ENCODE peak calls at places on chromosomes 16 and 17, in six cellular contexts. One of them, this sample, is unnamed.

GRCh38 chr17:2362016-2362415 is 24.7 kb downstream of the SGSM2 start:
- DNase-seq in psoas muscle: no peak
- DNase-seq in progenitor cell of endocrine pancreas: no peak
- DNase-seq in ELR: no peak
- DNase-seq in GM04504: no peak
- DNase-seq in tibial artery: no peak
- DNase-seq in this sample: no peak

GRCh38 chr17:51351090-51351489 is 90.7 kb downstream of the UTP18 start:
- DNase-seq in GM04504: no peak
- DNase-seq in progenitor cell of endocrine pancreas: no peak
- DNase-seq in tibial artery: no peak
- DNase-seq in ELR: no peak
- DNase-seq in psoas muscle: no peak
- DNase-seq in this sample: no peak

GRCh38 chr16:17144431-17144830 is 326.3 kb downstream of the XYLT1 start:
- DNase-seq in GM04504: no peak
- DNase-seq in tibial artery: no peak
- DNase-seq in psoas muscle: no peak
- DNase-seq in progenitor cell of endocrine pancreas: no peak
- DNase-seq in ELR: no peak
- DNase-seq in this sample: no peak

GRCh38 chr16:13866073-13866472 is 53.9 kb upstream of the ERCC4 start:
- DNase-seq in GM04504: peak
- DNase-seq in ELR: peak
- DNase-seq in tibial artery: peak
- DNase-seq in progenitor cell of endocrine pancreas: peak
- DNase-seq in psoas muscle: peak
- DNase-seq in this sample: peak

GRCh38 chr17:61599608-61600007 is 8.6 kb upstream of the NACA2 start:
- DNase-seq in progenitor cell of endocrine pancreas: no peak
- DNase-seq in ELR: no peak
- DNase-seq in tibial artery: no peak
- DNase-seq in psoas muscle: no peak
- DNase-seq in GM04504: no peak
- DNase-seq in this sample: no peak

GRCh38 chr17:48754500-48755261 is 26.1 kb upstream of the HOXB13 start:
- DNase-seq in psoas muscle: no peak
- DNase-seq in tibial artery: no peak
- DNase-seq in GM04504: no peak
- DNase-seq in progenitor cell of endocrine pancreas: no peak
- DNase-seq in ELR: no peak
- DNase-seq in this sample: no peak

GRCh38 chr17:9842057-9842758 is 16.5 kb downstream of the GLP2R start:
- DNase-seq in GM04504: no peak
- DNase-seq in psoas muscle: peak
- DNase-seq in ELR: no peak
- DNase-seq in tibial artery: peak
- DNase-seq in progenitor cell of endocrine pancreas: no peak
- DNase-seq in this sample: no peak

GRCh38 chr16:30446203-30446595 is 525 bp upstream of the SEPHS2 start:
- DNase-seq in tibial artery: no peak
- DNase-seq in psoas muscle: no peak
- DNase-seq in progenitor cell of endocrine pancreas: no peak
- DNase-seq in ELR: no peak
- DNase-seq in GM04504: no peak
- DNase-seq in this sample: no peak

GRCh38 chr17:51275381-51275780 is 15.0 kb downstream of the UTP18 start:
- DNase-seq in psoas muscle: no peak
- DNase-seq in ELR: peak
- DNase-seq in tibial artery: no peak
- DNase-seq in GM04504: peak
- DNase-seq in progenitor cell of endocrine pancreas: no peak
- DNase-seq in this sample: no peak

GRCh38 chr16:3645108-3645503 is 9.4 kb upstream of the DNASE1 start:
- DNase-seq in GM04504: no peak
- DNase-seq in tibial artery: no peak
- DNase-seq in ELR: no peak
- DNase-seq in progenitor cell of endocrine pancreas: no peak
- DNase-seq in psoas muscle: no peak
- DNase-seq in this sample: no peak

GRCh38 chr16:49513040-49513439 is 139.4 kb downstream of the C16orf78 start:
- DNase-seq in ELR: no peak
- DNase-seq in GM04504: no peak
- DNase-seq in progenitor cell of endocrine pancreas: no peak
- DNase-seq in tibial artery: no peak
- DNase-seq in psoas muscle: peak
- DNase-seq in this sample: no peak

GRCh38 chr17:63772801-63773271 is 561 bp downstream of the CCDC47 start:
- DNase-seq in tibial artery: no peak
- DNase-seq in GM04504: no peak
- DNase-seq in psoas muscle: no peak
- DNase-seq in progenitor cell of endocrine pancreas: no peak
- DNase-seq in ELR: peak
- DNase-seq in this sample: no peak

GRCh38 chr16:84045001-84045817 is 2.6 kb upstream of the SLC38A8 start:
- DNase-seq in ELR: no peak
- DNase-seq in GM04504: no peak
- DNase-seq in psoas muscle: peak
- DNase-seq in tibial artery: no peak
- DNase-seq in progenitor cell of endocrine pancreas: no peak
- DNase-seq in this sample: no peak

GRCh38 chr16:51133130-51133529 is 17.9 kb downstream of the SALL1 start:
- DNase-seq in ELR: no peak
- DNase-seq in GM04504: no peak
- DNase-seq in progenitor cell of endocrine pancreas: no peak
- DNase-seq in psoas muscle: no peak
- DNase-seq in tibial artery: no peak
- DNase-seq in this sample: no peak

GRCh38 chr16:80583466-80583865 is 42.7 kb downstream of the DYNLRB2 start:
- DNase-seq in tibial artery: no peak
- DNase-seq in psoas muscle: no peak
- DNase-seq in ELR: peak
- DNase-seq in GM04504: peak
- DNase-seq in progenitor cell of endocrine pancreas: no peak
- DNase-seq in this sample: no peak

GRCh38 chr16:2682209-2683021 is at the start of gene KCTD5:
- DNase-seq in progenitor cell of endocrine pancreas: peak
- DNase-seq in psoas muscle: peak
- DNase-seq in ELR: peak
- DNase-seq in tibial artery: peak
- DNase-seq in GM04504: peak
- DNase-seq in this sample: peak

GRCh38 chr16:49828545-49829267 is 27.2 kb downstream of the ZNF423 start:
- DNase-seq in ELR: no peak
- DNase-seq in psoas muscle: peak
- DNase-seq in GM04504: no peak
- DNase-seq in progenitor cell of endocrine pancreas: no peak
- DNase-seq in tibial artery: no peak
- DNase-seq in this sample: no peak

GRCh38 chr16:69131167-69131748 is 1.1 kb downstream of the CHTF8 start:
- DNase-seq in psoas muscle: no peak
- DNase-seq in GM04504: no peak
- DNase-seq in ELR: peak
- DNase-seq in tibial artery: no peak
- DNase-seq in progenitor cell of endocrine pancreas: no peak
- DNase-seq in this sample: no peak

GRCh38 chr17:63929860-63930766 is 2.0 kb downstream of the CD79B start:
- DNase-seq in GM04504: no peak
- DNase-seq in psoas muscle: peak
- DNase-seq in progenitor cell of endocrine pancreas: no peak
- DNase-seq in tibial artery: no peak
- DNase-seq in ELR: no peak
- DNase-seq in this sample: peak

GRCh38 chr17:238964-239259 is 57.5 kb upstream of the DOC2B start:
- DNase-seq in ELR: no peak
- DNase-seq in tibial artery: no peak
- DNase-seq in psoas muscle: peak
- DNase-seq in progenitor cell of endocrine pancreas: no peak
- DNase-seq in GM04504: no peak
- DNase-seq in this sample: no peak

GRCh38 chr17:12098568-12098967 is 77.9 kb downstream of the MAP2K4 start:
- DNase-seq in ELR: no peak
- DNase-seq in GM04504: no peak
- DNase-seq in tibial artery: no peak
- DNase-seq in progenitor cell of endocrine pancreas: no peak
- DNase-seq in psoas muscle: no peak
- DNase-seq in this sample: no peak

GRCh38 chr17:16073845-16074244 is 74.2 kb downstream of the TTC19 start:
- DNase-seq in ELR: no peak
- DNase-seq in tibial artery: no peak
- DNase-seq in progenitor cell of endocrine pancreas: no peak
- DNase-seq in psoas muscle: no peak
- DNase-seq in GM04504: no peak
- DNase-seq in this sample: no peak

GRCh38 chr16:85448557-85449194 is 164.4 kb upstream of the GSE1 start:
- DNase-seq in progenitor cell of endocrine pancreas: peak
- DNase-seq in GM04504: no peak
- DNase-seq in psoas muscle: no peak
- DNase-seq in ELR: no peak
- DNase-seq in tibial artery: no peak
- DNase-seq in this sample: peak

GRCh38 chr17:60641810-60642220 is 35.8 kb upstream of the BCAS3 start:
- DNase-seq in tibial artery: peak
- DNase-seq in psoas muscle: no peak
- DNase-seq in ELR: peak
- DNase-seq in progenitor cell of endocrine pancreas: peak
- DNase-seq in GM04504: peak
- DNase-seq in this sample: peak

GRCh38 chr16:77434365-77435239 is at the start of gene ADAMTS18:
- DNase-seq in ELR: no peak
- DNase-seq in psoas muscle: no peak
- DNase-seq in progenitor cell of endocrine pancreas: peak
- DNase-seq in GM04504: no peak
- DNase-seq in tibial artery: no peak
- DNase-seq in this sample: no peak

GRCh38 chr16:76931186-76931585 is 259.8 kb upstream of the MON1B start:
- DNase-seq in ELR: no peak
- DNase-seq in progenitor cell of endocrine pancreas: no peak
- DNase-seq in GM04504: no peak
- DNase-seq in psoas muscle: no peak
- DNase-seq in tibial artery: no peak
- DNase-seq in this sample: no peak

GRCh38 chr16:67966549-67967182 is 1.8 kb downstream of the SLC12A4 start:
- DNase-seq in psoas muscle: no peak
- DNase-seq in ELR: peak
- DNase-seq in tibial artery: peak
- DNase-seq in GM04504: no peak
- DNase-seq in progenitor cell of endocrine pancreas: no peak
- DNase-seq in this sample: no peak

GRCh38 chr16:57623251-57624043 is 5.0 kb upstream of the ADGRG1 start:
- DNase-seq in tibial artery: no peak
- DNase-seq in GM04504: no peak
- DNase-seq in progenitor cell of endocrine pancreas: no peak
- DNase-seq in ELR: peak
- DNase-seq in psoas muscle: peak
- DNase-seq in this sample: no peak

GRCh38 chr17:8360751-8361150 is 15.8 kb downstream of the KRABD2 start:
- DNase-seq in GM04504: no peak
- DNase-seq in ELR: no peak
- DNase-seq in progenitor cell of endocrine pancreas: no peak
- DNase-seq in psoas muscle: no peak
- DNase-seq in tibial artery: no peak
- DNase-seq in this sample: no peak

GRCh38 chr16:29744541-29745101 is 1.2 kb downstream of the C16orf54 start:
- DNase-seq in tibial artery: no peak
- DNase-seq in GM04504: no peak
- DNase-seq in progenitor cell of endocrine pancreas: no peak
- DNase-seq in psoas muscle: no peak
- DNase-seq in ELR: no peak
- DNase-seq in this sample: no peak

This sample was measured in HuH-7.5.